ENCODE peak calls at places on chromosomes 7 and 10, in five cellular contexts. H, T, Y, U and I are unnamed samples. For H3K4me1, the result is how much of the 10 kb centered on the place peaks cover.

GRCh38 chr7:44180631-44181030 is 8.6 kb downstream of the GCK start:
- DNase-seq in H (no peak), T (no peak), Y (no peak), U (no peak), I (no peak)

GRCh38 chr10:114458955-114459354 is 54.7 kb upstream of the AFAP1L2 start:
- DNase-seq in H (peak), T (peak), Y (peak), U (no peak), I (no peak)

GRCh38 chr7:28371846-28372245 is 40.5 kb upstream of the CREB5 start:
- DNase-seq in H (no peak), T (no peak), Y (no peak), U (no peak), I (no peak)

GRCh38 chr10:44935961-44936285 is 23.7 kb upstream of the RASSF4 start:
- DNase-seq in H (no peak), T (no peak), Y (no peak), U (no peak), I (no peak)

GRCh38 chr10:29377333-29377961 is 88.6 kb downstream of the LYZL1 start:
- DNase-seq in H (peak), T (no peak), Y (peak), U (no peak), I (no peak)

GRCh38 chr7:55534262-55534915 is 37.9 kb downstream of the VOPP1 start:
- DNase-seq in H (no peak), T (no peak), Y (peak), U (peak), I (no peak)

GRCh38 chr7:55120501-55121198 is 101.8 kb downstream of the EGFR start:
- DNase-seq in H (no peak), T (peak), Y (peak), U (no peak), I (no peak)

GRCh38 chr10:90856261-90856660 is 1.6 kb downstream of the HTR7 start:
- DNase-seq in H (no peak), T (no peak), Y (no peak), U (no peak), I (no peak)

GRCh38 chr7:90309872-90310271 is 11.2 kb downstream of the FAM237B start:
- DNase-seq in H (no peak), T (no peak), Y (no peak), U (no peak), I (no peak)

GRCh38 chr7:5314864-5315263 is 32.1 kb downstream of the SLC29A4 start:
- DNase-seq in H (no peak), T (no peak), Y (no peak), U (no peak), I (no peak)

GRCh38 chr7:77679608-77680007 is 16.7 kb upstream of the RSBN1L start:
- DNase-seq in H (no peak), T (no peak), Y (no peak), U (no peak), I (no peak)

GRCh38 chr7:15686957-15687644 is 618 bp upstream of the MEOX2 start:
- DNase-seq in H (peak), T (peak), Y (no peak), U (no peak), I (no peak)

GRCh38 chr10:62381385-62382102 is 7.4 kb downstream of the ZNF365 start:
- DNase-seq in H (no peak), T (no peak), Y (no peak), U (no peak), I (no peak)

GRCh38 chr10:15715619-15716227 is 4.0 kb downstream of the ITGA8 start:
- DNase-seq in H (peak), T (no peak), Y (no peak), U (no peak), I (no peak)

GRCh38 chr10:32175629-32176028 is 119.4 kb upstream of the KIF5B start:
- DNase-seq in H (no peak), T (no peak), Y (no peak), U (no peak), I (no peak)

GRCh38 chr7:123047955-123048354 is 52.5 kb upstream of the TAS2R16 start:
- DNase-seq in H (no peak), T (no peak), Y (no peak), U (no peak), I (no peak)

GRCh38 chr7:27151945-27152815 is at the start of gene HOXA3:
- DNase-seq in H (peak), T (peak), Y (peak), U (no peak), I (no peak)

GRCh38 chr10:33537066-33537465 is 202.6 kb upstream of the NRP1 start:
- DNase-seq in H (no peak), T (no peak), Y (peak), U (no peak), I (no peak)

GRCh38 chr10:75542902-75543301 is 111.5 kb downstream of the LRMDA start:
- DNase-seq in H (peak), T (no peak), Y (no peak), U (peak), I (no peak)

GRCh38 chr7:48964074-48964473 is 39.7 kb downstream of the CDC14C start:
- DNase-seq in H (no peak), T (no peak), Y (no peak), U (no peak), I (no peak)

GRCh38 chr7:43756368-43757072 is 2.0 kb upstream of the BLVRA start:
- DNase-seq in H (no peak), T (no peak), Y (peak), U (no peak), I (no peak)

GRCh38 chr10:113051456-113051855 is 101.4 kb downstream of the TCF7L2 start:
- DNase-seq in H (no peak), T (no peak), Y (peak), U (no peak), I (no peak)

GRCh38 chr10:113052076-113052830 is 102.2 kb downstream of the TCF7L2 start:
- DNase-seq in H (no peak), T (no peak), Y (no peak), U (no peak), I (no peak)

GRCh38 chr10:113047963-113048781 is 98.1 kb downstream of the TCF7L2 start:
- DNase-seq in H (no peak), T (no peak), Y (no peak), U (no peak), I (no peak)

GRCh38 chr10:113047605-113047962 is 97.5 kb downstream of the TCF7L2 start:
- DNase-seq in H (no peak), T (no peak), Y (no peak), U (no peak), I (no peak)

DNA sequence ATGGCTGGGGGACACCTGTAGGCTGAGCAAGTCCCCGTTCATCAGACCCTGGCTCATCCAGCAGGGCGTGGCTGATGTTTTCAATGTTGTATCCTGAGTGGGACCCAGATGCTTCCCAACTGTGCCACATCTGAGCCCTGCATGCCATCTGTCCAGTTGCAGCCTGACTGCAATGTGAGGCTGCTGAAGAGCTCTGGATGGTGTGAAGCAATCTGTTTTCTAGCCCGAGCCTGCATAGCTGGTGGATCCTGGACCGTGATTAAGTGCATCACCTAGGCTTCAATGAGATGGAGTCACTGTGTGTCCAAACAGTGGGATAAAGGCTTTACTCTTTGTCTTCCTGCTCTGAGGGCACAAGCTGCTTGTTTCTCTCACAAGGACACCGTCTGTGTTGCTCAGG is 99.8 kb downstream of the TCF7L2 start:
- DNase-seq in H (no peak), T (no peak), Y (no peak), U (no peak), I (no peak)
- H3K27ac ChIP-seq in H (no peak), T (no peak), Y (no peak), U (peak), I (no peak)

GRCh38 chr10:22693371-22693784 is 21.0 kb downstream of the PIP4K2A start:
- DNase-seq in H (no peak), T (no peak), Y (peak), U (no peak), I (no peak)
- H3K4me1 ChIP-seq in H (under half), T (under half), Y (under half), U (under half), I (under half)

GRCh38 chr7:117098457-117098856 is 145.2 kb downstream of the ST7 start:
- DNase-seq in H (no peak), T (no peak), Y (peak), U (no peak), I (no peak)

GRCh38 chr7:117095055-117095454 is 141.8 kb downstream of the ST7 start:
- DNase-seq in H (no peak), T (no peak), Y (no peak), U (no peak), I (no peak)

GRCh38 chr7:117094457-117094856 is 141.2 kb downstream of the ST7 start:
- DNase-seq in H (no peak), T (no peak), Y (no peak), U (no peak), I (no peak)

GRCh38 chr7:117097860-117098259 is 144.6 kb downstream of the ST7 start:
- DNase-seq in H (no peak), T (no peak), Y (no peak), U (no peak), I (no peak)

GRCh38 chr7:117096297-117096696 is 143.0 kb downstream of the ST7 start:
- DNase-seq in H (no peak), T (no peak), Y (no peak), U (no peak), I (no peak)
- H3K27ac ChIP-seq in H (peak), T (no peak), Y (no peak), U (no peak), I (no peak)

DNA sequence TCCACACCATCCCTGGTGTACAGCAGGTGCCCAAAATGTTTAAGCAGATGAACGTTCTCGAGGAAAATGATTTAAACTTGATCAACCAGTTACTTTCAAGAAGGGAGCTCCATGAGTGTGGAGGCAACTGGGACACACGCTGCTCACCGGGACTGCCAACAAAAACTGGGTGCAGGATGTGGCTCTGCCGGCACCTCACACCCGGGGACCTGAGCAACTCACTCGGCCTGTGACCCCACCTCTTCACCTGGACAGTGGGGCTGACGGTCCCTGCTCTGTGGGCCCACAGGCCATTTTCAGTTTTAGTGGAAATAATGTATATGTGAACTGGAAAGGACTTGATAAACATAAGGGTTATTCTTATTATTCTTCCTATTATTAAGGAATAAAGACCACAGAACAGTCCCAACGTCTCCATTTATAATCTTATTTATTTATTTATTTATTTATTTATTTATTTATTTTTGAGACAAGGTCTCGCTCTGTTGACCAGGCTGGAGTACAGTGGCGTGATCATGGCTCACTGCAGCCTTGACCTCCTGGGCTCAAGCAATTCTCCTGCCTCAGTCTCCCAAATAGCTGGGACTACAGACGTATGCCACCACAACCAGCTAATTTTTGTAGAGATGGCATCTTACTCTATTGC is 60.6 kb downstream of the RGS10 start:
- DNase-seq in H (no peak), T (no peak), Y (no peak), U (no peak), I (no peak)
- H3K4me1 ChIP-seq in H (under half), T (under half), Y (under half), U (under half), I (under half)

DNA sequence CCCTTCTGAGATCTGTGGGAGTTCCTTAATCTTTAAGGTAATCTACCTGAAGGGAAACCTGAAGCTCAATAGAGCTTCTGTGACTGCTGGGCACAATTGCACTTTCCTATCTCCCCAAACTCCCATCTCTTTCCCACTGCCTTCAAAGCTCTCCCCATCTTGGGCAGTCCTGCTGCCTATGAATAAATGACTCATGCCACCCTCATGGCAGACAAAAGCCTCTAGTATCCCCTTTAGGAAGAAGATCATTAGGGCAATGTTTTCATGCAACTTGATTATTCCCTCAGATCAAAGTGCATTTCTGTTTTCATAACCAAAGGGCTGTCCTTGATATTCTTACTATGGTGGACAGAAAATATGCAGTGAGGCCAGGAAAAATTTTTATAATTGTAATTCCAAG is 704.9 kb upstream of the LRRN3 start:
- DNase-seq in H (no peak), T (no peak), Y (no peak), U (no peak), I (no peak)
- H3K27ac ChIP-seq in H (no peak), T (no peak), Y (no peak), U (no peak), I (no peak)

GRCh38 chr10:71982269-71983178 is 18.3 kb downstream of the CHST3 start:
- DNase-seq in H (no peak), T (no peak), Y (no peak), U (no peak), I (no peak)

GRCh38 chr10:71979692-71980062 is 15.5 kb downstream of the CHST3 start:
- DNase-seq in H (no peak), T (no peak), Y (no peak), U (no peak), I (no peak)

GRCh38 chr10:71981868-71982230 is 17.7 kb downstream of the CHST3 start:
- DNase-seq in H (no peak), T (no peak), Y (no peak), U (no peak), I (no peak)

GRCh38 chr10:71980181-71981023 is 16.2 kb downstream of the CHST3 start:
- DNase-seq in H (peak), T (no peak), Y (peak), U (no peak), I (no peak)

DNA sequence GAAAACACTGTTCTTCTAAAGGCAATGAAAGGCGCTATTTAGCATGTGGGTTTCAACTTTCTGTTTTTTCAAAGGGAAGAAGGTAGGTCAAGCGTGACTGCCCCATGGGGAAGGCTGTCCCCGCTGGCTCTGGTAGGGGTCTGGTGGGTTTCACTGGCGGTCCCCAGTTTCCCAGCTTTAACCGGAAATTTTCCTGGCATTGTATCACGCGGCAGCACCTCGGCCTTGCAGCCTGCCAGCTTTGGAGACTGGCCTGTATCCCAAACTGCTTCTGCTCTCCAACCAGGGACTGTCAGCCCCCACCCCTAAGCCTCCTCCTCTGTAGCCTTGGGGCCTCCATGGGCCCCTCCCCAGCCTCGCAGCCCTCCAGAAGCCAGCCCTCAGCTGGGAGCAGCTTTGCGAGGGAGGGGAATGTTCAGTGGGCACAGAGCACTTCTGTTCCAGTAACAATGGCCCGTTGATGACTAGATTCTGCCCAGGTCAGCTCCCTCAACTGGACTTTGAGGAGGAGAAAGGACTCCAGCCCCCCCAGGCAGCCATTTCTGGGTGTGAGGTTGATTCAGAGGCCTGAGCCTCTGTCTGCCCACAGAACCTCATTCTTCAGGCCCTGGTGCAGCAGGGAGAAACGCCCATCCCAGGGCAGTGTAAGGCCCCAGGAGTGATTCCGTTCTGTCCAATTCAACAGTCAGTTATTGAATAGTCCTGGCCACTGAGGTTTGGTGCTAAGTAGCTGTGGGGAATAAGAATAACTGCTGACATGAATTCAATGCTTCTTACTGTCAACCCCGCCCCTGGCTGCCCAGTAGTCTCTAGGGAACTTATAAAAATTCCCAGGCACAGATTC is 17.1 kb downstream of the CHST3 start:
- DNase-seq in H (peak), T (no peak), Y (no peak), U (no peak), I (no peak)
- H3K4me1 ChIP-seq in H (under half), T (half or more), Y (under half), U (half or more), I (half or more)

GRCh38 chr7:151768805-151769188 is 108.1 kb downstream of the PRKAG2 start:
- DNase-seq in H (no peak), T (no peak), Y (no peak), U (no peak), I (no peak)
- H3K27ac ChIP-seq in H (no peak), T (no peak), Y (no peak), U (no peak), I (no peak)

DNA sequence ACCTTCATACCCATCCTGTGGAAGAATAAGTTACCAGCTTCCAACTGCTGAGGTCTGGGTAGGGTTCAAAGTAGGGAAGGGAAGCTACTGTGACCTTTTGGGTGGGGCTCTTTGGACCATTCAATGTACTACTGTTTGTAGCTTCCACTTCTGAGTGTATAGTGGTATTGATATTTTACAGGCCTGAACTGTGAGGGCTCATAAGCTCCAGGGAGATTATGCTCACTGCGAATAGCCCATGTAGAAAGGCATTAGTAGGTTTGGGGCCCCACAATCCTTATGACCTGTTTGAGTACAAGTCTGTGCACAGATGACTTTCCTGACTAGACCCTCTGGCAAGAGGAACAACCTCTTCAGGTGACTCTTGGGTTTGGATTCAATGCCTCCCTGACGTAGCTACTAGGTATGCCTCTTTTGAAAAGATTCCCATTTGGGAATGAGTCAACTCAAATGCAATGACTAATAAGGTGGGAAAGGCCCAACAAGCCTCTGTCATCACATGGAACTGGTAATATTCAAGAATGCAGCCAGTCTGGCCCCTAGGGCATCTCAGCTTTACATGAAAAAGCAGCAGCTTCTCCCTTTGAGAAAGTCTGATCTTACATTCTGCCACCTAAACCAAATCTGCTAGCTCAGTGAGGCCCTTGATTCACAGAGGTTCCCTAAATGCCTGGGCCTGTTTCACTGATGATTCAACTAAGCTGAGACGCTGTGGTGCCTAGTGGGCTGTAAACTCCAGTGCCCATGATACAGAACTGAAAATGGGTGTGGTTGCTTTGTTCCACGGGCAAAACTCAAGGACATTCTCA is 79.8 kb downstream of the ABI1 start:
- DNase-seq in H (no peak), T (no peak), Y (peak), U (no peak), I (no peak)
- H3K4me1 ChIP-seq in H (under half), T (under half), Y (under half), U (under half), I (under half)

DNA sequence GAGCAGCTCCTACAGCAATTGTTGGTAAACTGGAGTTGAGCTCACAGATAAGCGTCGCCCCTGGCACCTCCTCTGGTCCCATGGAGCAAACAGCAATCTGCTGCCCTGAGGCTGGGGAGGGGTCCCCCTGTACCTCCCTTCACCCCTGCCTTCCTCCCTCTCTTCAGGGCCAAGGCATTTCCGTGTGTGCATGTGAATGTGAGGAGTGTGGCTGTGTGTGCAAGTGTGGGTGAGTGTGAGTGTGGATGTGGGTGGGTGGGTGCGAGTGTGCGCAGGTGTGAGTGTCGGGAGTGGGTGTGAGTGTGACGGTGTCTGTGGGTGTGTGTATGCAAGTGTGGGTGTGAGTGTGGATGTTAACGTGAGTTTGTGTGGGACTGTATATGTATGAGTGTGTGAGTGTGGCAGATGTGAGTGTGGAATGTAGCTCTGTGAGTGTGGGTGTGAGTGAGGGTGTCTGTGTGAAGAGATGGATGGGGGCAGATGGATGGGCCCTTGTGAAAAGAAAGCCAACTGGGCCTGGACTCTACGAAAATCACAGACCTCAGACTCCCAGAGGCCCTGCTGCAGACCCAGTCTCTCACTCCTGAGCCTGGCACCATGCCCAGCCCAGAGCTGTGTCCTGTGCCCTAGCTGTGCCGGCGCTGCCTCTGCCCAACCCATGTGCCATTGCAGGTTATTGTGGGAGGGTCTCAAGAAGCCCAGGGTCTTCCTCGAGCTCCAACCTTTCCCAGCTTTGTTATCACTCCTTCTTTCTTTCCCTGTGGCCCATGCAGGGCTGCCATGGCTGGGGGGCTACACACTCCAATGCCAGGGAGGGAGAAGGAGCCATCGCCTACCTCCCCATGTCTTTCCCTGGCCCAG is 73.9 kb downstream of the GRID1 start:
- DNase-seq in H (peak), T (peak), Y (no peak), U (no peak), I (peak)
- H3K27ac ChIP-seq in H (no peak), T (no peak), Y (no peak), U (no peak), I (no peak)